ENCODE peak calls at places on chromosomes 1 and 21, in ten cellular contexts. H, F, D, O, G, B, S, Y, N and J are unnamed samples.
A peak's percentile ranks its signal among the peaks of the same experiment; 100 is the strongest.

GRCh38 chr1:24501371-24502167 is 1.1 kb upstream of the RCAN3 start:
- DNase-seq in H (no peak), F (peak; percentile 86), D (no peak), O (no peak), G (no peak), B (peak; percentile 33), S (peak; percentile 13), Y (no peak), N (no peak), J (peak; percentile 33)

GRCh38 chr1:152168535-152168868 is 9.5 kb upstream of the RPTN start:
- DNase-seq in H (no peak), F (no peak), D (no peak), O (no peak), G (no peak), B (no peak), S (no peak), Y (no peak), N (no peak), J (no peak)

GRCh38 chr1:212620293-212620692 is 11.7 kb downstream of the ATF3 start:
- DNase-seq in H (no peak), F (no peak), D (no peak), O (no peak), G (no peak), B (no peak), S (no peak), Y (no peak), N (no peak), J (no peak)

GRCh38 chr1:41726899-41727748 is 191.6 kb downstream of the HIVEP3 start:
- DNase-seq in H (peak; percentile 77), F (peak; percentile 83), D (peak; percentile 90), O (no peak), G (no peak), B (no peak), S (no peak), Y (no peak), N (peak; percentile 78), J (peak; percentile 25)

GRCh38 chr1:91872560-91873081 is 13.3 kb downstream of the TGFBR3 start:
- DNase-seq in H (no peak), F (no peak), D (no peak), O (no peak), G (no peak), B (peak; percentile 84), S (no peak), Y (no peak), N (no peak), J (no peak)

GRCh38 chr21:36929622-36930021 is 36.8 kb downstream of the HLCS start:
- DNase-seq in H (no peak), F (no peak), D (no peak), O (no peak), G (peak; percentile 16), B (peak; percentile 35), S (no peak), Y (no peak), N (no peak), J (peak; percentile 26)

GRCh38 chr1:165397945-165398344 is 41.4 kb upstream of the LMX1A start:
- DNase-seq in H (peak; percentile 70), F (no peak), D (no peak), O (no peak), G (no peak), B (no peak), S (peak; percentile 78), Y (no peak), N (no peak), J (peak; percentile 53)

GRCh38 chr1:218633238-218633948 is 288.3 kb downstream of the TGFB2 start:
- DNase-seq in H (no peak), F (no peak), D (no peak), O (no peak), G (peak; percentile 73), B (no peak), S (peak; percentile 21), Y (no peak), N (peak; percentile 36), J (no peak)

GRCh38 chr1:52264530-52265115 is 101.4 kb downstream of the CC2D1B start:
- DNase-seq in H (no peak), F (no peak), D (no peak), O (no peak), G (no peak), B (peak; percentile 6), S (peak; percentile 29), Y (no peak), N (no peak), J (no peak)

GRCh38 chr1:86380257-86380861 is 15.8 kb downstream of the ODF2L start:
- DNase-seq in H (no peak), F (no peak), D (no peak), O (no peak), G (peak; percentile 57), B (peak; percentile 51), S (peak; percentile 90), Y (peak; percentile 44), N (no peak), J (no peak)

GRCh38 chr1:19452221-19452663 is 33.1 kb downstream of the CAPZB start:
- DNase-seq in H (peak; percentile 94), F (no peak), D (no peak), O (no peak), G (no peak), B (no peak), S (peak; percentile 81), Y (no peak), N (peak; percentile 67), J (no peak)

GRCh38 chr1:43067856-43068751 is 104.0 kb downstream of the EBNA1BP2 start:
- DNase-seq in H (no peak), F (peak; percentile 58), D (no peak), O (no peak), G (peak; percentile 39), B (no peak), S (no peak), Y (no peak), N (no peak), J (no peak)

GRCh38 chr1:97827887-97828286 is 92.9 kb downstream of the DPYD start:
- DNase-seq in H (no peak), F (no peak), D (no peak), O (no peak), G (peak; percentile 36), B (no peak), S (no peak), Y (no peak), N (no peak), J (no peak)

GRCh38 chr1:206505702-206506375 is 1.5 kb upstream of the RASSF5 start:
- DNase-seq in H (no peak), F (no peak), D (peak; percentile 29), O (no peak), G (no peak), B (no peak), S (peak; percentile 68), Y (no peak), N (no peak), J (no peak)

GRCh38 chr1:175094626-175095025 is 27.0 kb downstream of the TNN start:
- DNase-seq in H (no peak), F (no peak), D (no peak), O (no peak), G (no peak), B (no peak), S (no peak), Y (no peak), N (no peak), J (no peak)

DNA sequence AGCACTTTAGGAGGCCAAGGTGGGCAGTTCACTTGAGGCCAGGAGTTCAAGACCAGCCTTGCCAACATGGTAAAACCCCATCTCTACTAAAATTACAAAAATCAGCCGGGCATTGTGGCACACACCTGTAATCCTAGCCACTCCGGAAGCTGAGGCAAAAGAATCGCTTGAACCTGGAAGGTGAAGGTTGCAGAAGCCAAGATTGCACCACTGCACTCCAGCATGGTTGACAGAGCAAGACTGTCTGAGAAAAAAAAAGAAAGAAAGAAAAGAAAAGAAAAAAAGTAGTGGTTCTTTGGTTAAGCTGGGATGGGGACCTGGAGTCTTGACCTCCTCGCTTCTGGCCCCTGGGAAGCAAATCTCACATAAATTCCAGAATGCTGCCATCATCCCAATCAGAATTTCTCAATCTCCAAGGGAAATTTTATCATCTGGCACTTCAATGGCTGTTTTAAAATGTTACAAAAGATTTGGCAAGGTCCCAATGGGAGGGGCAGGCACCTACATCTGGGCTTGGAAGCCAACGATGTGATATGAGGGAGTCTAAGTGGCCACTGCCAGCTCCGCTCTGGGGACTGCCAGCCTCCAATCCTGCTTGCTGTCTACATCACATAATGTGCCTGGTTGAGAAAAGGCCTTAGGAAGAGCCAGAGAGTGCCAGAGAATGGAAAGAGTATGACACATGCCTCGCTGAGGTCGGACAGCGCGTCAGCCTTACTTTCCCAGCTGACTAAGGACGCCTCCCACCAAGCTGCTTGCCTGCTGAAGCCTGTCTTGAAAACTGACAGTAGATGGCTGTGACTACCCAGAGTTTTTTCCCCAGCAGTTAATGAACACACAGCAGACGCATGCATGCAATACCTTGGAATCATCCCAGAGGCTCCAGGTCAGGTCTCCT is 42.1 kb upstream of the SRP9 start:
- DNase-seq in H (peak; percentile 95), F (peak; percentile 59), D (peak; percentile 70), O (no peak), G (peak; percentile 23), B (peak; percentile 97), S (peak; percentile 96), Y (no peak), N (peak; percentile 68), J (peak; percentile 88)
- H3K4me3 ChIP-seq in H (no peak overlapping the region), F (no peak overlapping the region), D (no peak overlapping the region), O (no peak overlapping the region), G (no peak overlapping the region), B (no peak overlapping the region), S (no peak overlapping the region), Y (no peak overlapping the region), N (no peak overlapping the region), J (no peak overlapping the region)

GRCh38 chr1:114956570-114956969 is 73.1 kb upstream of the TSHB start:
- DNase-seq in H (no peak), F (no peak), D (no peak), O (no peak), G (peak; percentile 65), B (peak; percentile 23), S (peak; percentile 31), Y (no peak), N (no peak), J (peak; percentile 64)

GRCh38 chr1:114959423-114959822 is 70.2 kb upstream of the TSHB start:
- DNase-seq in H (no peak), F (no peak), D (no peak), O (no peak), G (no peak), B (no peak), S (no peak), Y (no peak), N (no peak), J (no peak)
- H3K27me3 ChIP-seq in H (no peaks in the 10 kb centered on the region), F (no peaks in the 10 kb centered on the region), D (no peaks in the 10 kb centered on the region), O (peaks cover 13% of the 10 kb centered on the region), G (no peaks in the 10 kb centered on the region), B (peaks cover 2% of the 10 kb centered on the region), S (no peaks in the 10 kb centered on the region), Y (no peaks in the 10 kb centered on the region), N (peaks cover 13% of the 10 kb centered on the region), J (no peaks in the 10 kb centered on the region)

GRCh38 chr1:153544453-153545066 is 1.0 kb downstream of the S100A4 start:
- DNase-seq in H (no peak), F (no peak), D (no peak), O (no peak), G (no peak), B (no peak), S (no peak), Y (no peak), N (no peak), J (no peak)
- H3K4me3 ChIP-seq in H (peak overlapping the region; percentile 68), F (peak overlapping the region; percentile 40), D (peak overlapping the region; percentile 59), O (peak overlapping the region; percentile 47), G (no peak overlapping the region), B (no peak overlapping the region), S (no peak overlapping the region), Y (no peak overlapping the region), N (peak overlapping the region; percentile 66), J (no peak overlapping the region)

DNA sequence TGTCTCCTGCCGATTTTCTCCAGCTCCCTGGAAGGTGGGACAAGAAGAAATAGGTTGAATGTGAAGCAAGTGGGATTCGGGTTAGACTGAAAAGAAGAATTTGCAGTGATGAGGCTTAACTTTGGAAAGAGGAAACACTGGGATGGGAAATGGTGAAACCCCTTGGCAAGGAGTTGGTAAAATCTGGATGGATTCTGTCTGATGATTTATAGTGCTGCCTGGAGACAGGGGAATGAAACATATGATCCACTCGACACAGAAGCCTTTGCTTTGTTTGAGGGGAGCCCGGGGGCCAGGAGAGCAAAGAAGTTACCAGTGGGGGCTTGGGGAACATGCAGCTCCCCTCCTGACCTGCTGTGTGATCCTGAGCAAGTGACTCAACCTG is 67.2 kb downstream of the UBIAD1 start:
- DNase-seq in H (no peak), F (no peak), D (no peak), O (no peak), G (no peak), B (no peak), S (no peak), Y (no peak), N (no peak), J (no peak)
- H3K27me3 ChIP-seq in H (no peaks in the 10 kb centered on the region), F (no peaks in the 10 kb centered on the region), D (peaks cover 39% of the 10 kb centered on the region), O (peaks cover 88% of the 10 kb centered on the region), G (no peaks in the 10 kb centered on the region), B (no peaks in the 10 kb centered on the region), S (no peaks in the 10 kb centered on the region), Y (peaks cover 43% of the 10 kb centered on the region), N (peaks cover 98% of the 10 kb centered on the region), J (no peaks in the 10 kb centered on the region)